ENCODE peak calls at places on chromosomes 7 and 10, in nine cellular contexts. One of them, this sample, is unnamed.

GRCh38 chr7:35906191-35906908 is 105.5 kb downstream of the SEPTIN7 start:
- DNase-seq in left cardiac atrium: peak
- DNase-seq in upper lobe of left lung: no peak
- DNase-seq in stimulated activated CD8-positive, alpha-beta memory T cell treated with anti-CD3 and anti-CD28 coated beads, Interleukin-15, amount 100 ng/mL, for 24 hours: peak
- DNase-seq in CD8-positive, alpha-beta T cell: peak
- DNase-seq in naive thymus-derived CD8-positive, alpha-beta T cell: peak
- DNase-seq in T-cell: peak
- DNase-seq in AG09309: peak
- DNase-seq in GM23248: peak
- DNase-seq in this sample: peak

GRCh38 chr10:97714401-97715258 is 1.1 kb downstream of the MARVELD1 start:
- DNase-seq in T-cell: no peak
- DNase-seq in GM23248: peak
- DNase-seq in CD8-positive, alpha-beta T cell: no peak
- DNase-seq in upper lobe of left lung: peak
- DNase-seq in stimulated activated CD8-positive, alpha-beta memory T cell treated with anti-CD3 and anti-CD28 coated beads, Interleukin-15, amount 100 ng/mL, for 24 hours: no peak
- DNase-seq in naive thymus-derived CD8-positive, alpha-beta T cell: no peak
- DNase-seq in AG09309: no peak
- DNase-seq in left cardiac atrium: peak
- DNase-seq in this sample: peak

GRCh38 chr7:69773535-69774225 is 175.4 kb downstream of the AUTS2 start:
- DNase-seq in stimulated activated CD8-positive, alpha-beta memory T cell treated with anti-CD3 and anti-CD28 coated beads, Interleukin-15, amount 100 ng/mL, for 24 hours: no peak
- DNase-seq in left cardiac atrium: peak
- DNase-seq in naive thymus-derived CD8-positive, alpha-beta T cell: no peak
- DNase-seq in T-cell: no peak
- DNase-seq in upper lobe of left lung: no peak
- DNase-seq in GM23248: no peak
- DNase-seq in CD8-positive, alpha-beta T cell: no peak
- DNase-seq in AG09309: no peak
- DNase-seq in this sample: no peak

GRCh38 chr7:106893591-106893990 is 28.5 kb downstream of the PIK3CG start:
- DNase-seq in GM23248: no peak
- DNase-seq in CD8-positive, alpha-beta T cell: no peak
- DNase-seq in upper lobe of left lung: no peak
- DNase-seq in AG09309: no peak
- DNase-seq in naive thymus-derived CD8-positive, alpha-beta T cell: no peak
- DNase-seq in left cardiac atrium: no peak
- DNase-seq in T-cell: no peak
- DNase-seq in stimulated activated CD8-positive, alpha-beta memory T cell treated with anti-CD3 and anti-CD28 coated beads, Interleukin-15, amount 100 ng/mL, for 24 hours: no peak
- DNase-seq in this sample: no peak

GRCh38 chr7:16210171-16210570 is 211.2 kb downstream of the CRPPA start:
- DNase-seq in GM23248: no peak
- DNase-seq in AG09309: no peak
- DNase-seq in stimulated activated CD8-positive, alpha-beta memory T cell treated with anti-CD3 and anti-CD28 coated beads, Interleukin-15, amount 100 ng/mL, for 24 hours: no peak
- DNase-seq in naive thymus-derived CD8-positive, alpha-beta T cell: no peak
- DNase-seq in upper lobe of left lung: no peak
- DNase-seq in T-cell: no peak
- DNase-seq in CD8-positive, alpha-beta T cell: no peak
- DNase-seq in left cardiac atrium: no peak
- DNase-seq in this sample: no peak

GRCh38 chr7:100884741-100885439 is 4.6 kb downstream of the UFSP1 start:
- DNase-seq in upper lobe of left lung: no peak
- DNase-seq in naive thymus-derived CD8-positive, alpha-beta T cell: no peak
- DNase-seq in stimulated activated CD8-positive, alpha-beta memory T cell treated with anti-CD3 and anti-CD28 coated beads, Interleukin-15, amount 100 ng/mL, for 24 hours: no peak
- DNase-seq in left cardiac atrium: no peak
- DNase-seq in GM23248: no peak
- DNase-seq in AG09309: no peak
- DNase-seq in CD8-positive, alpha-beta T cell: no peak
- DNase-seq in T-cell: no peak
- DNase-seq in this sample: no peak

GRCh38 chr10:132743925-132744490 is 41.9 kb downstream of the NKX6-2 start:
- DNase-seq in T-cell: no peak
- DNase-seq in CD8-positive, alpha-beta T cell: no peak
- DNase-seq in upper lobe of left lung: peak
- DNase-seq in GM23248: peak
- DNase-seq in naive thymus-derived CD8-positive, alpha-beta T cell: no peak
- DNase-seq in stimulated activated CD8-positive, alpha-beta memory T cell treated with anti-CD3 and anti-CD28 coated beads, Interleukin-15, amount 100 ng/mL, for 24 hours: no peak
- DNase-seq in AG09309: no peak
- DNase-seq in left cardiac atrium: no peak
- DNase-seq in this sample: no peak

GRCh38 chr10:33199731-33200130 is 134.7 kb downstream of the NRP1 start:
- DNase-seq in left cardiac atrium: no peak
- DNase-seq in naive thymus-derived CD8-positive, alpha-beta T cell: no peak
- DNase-seq in AG09309: no peak
- DNase-seq in upper lobe of left lung: no peak
- DNase-seq in GM23248: no peak
- DNase-seq in stimulated activated CD8-positive, alpha-beta memory T cell treated with anti-CD3 and anti-CD28 coated beads, Interleukin-15, amount 100 ng/mL, for 24 hours: no peak
- DNase-seq in CD8-positive, alpha-beta T cell: no peak
- DNase-seq in T-cell: no peak
- DNase-seq in this sample: no peak

GRCh38 chr10:33032354-33033254 is 74.6 kb upstream of the ITGB1 start:
- DNase-seq in left cardiac atrium: no peak
- DNase-seq in stimulated activated CD8-positive, alpha-beta memory T cell treated with anti-CD3 and anti-CD28 coated beads, Interleukin-15, amount 100 ng/mL, for 24 hours: no peak
- DNase-seq in upper lobe of left lung: no peak
- DNase-seq in naive thymus-derived CD8-positive, alpha-beta T cell: no peak
- DNase-seq in CD8-positive, alpha-beta T cell: no peak
- DNase-seq in GM23248: peak
- DNase-seq in AG09309: peak
- DNase-seq in T-cell: no peak
- DNase-seq in this sample: no peak

GRCh38 chr7:42096262-42096661 is 140.7 kb downstream of the GLI3 start:
- DNase-seq in T-cell: no peak
- DNase-seq in AG09309: no peak
- DNase-seq in GM23248: no peak
- DNase-seq in upper lobe of left lung: no peak
- DNase-seq in CD8-positive, alpha-beta T cell: no peak
- DNase-seq in stimulated activated CD8-positive, alpha-beta memory T cell treated with anti-CD3 and anti-CD28 coated beads, Interleukin-15, amount 100 ng/mL, for 24 hours: no peak
- DNase-seq in naive thymus-derived CD8-positive, alpha-beta T cell: no peak
- DNase-seq in left cardiac atrium: no peak
- DNase-seq in this sample: no peak

GRCh38 chr7:84216477-84216876 is 21.9 kb upstream of the SEMA3A start:
- DNase-seq in T-cell: no peak
- DNase-seq in GM23248: peak
- DNase-seq in stimulated activated CD8-positive, alpha-beta memory T cell treated with anti-CD3 and anti-CD28 coated beads, Interleukin-15, amount 100 ng/mL, for 24 hours: no peak
- DNase-seq in AG09309: no peak
- DNase-seq in CD8-positive, alpha-beta T cell: no peak
- DNase-seq in upper lobe of left lung: no peak
- DNase-seq in left cardiac atrium: no peak
- DNase-seq in naive thymus-derived CD8-positive, alpha-beta T cell: no peak
- DNase-seq in this sample: no peak

GRCh38 chr10:27158421-27158820 is 3.3 kb downstream of the MASTL start:
- DNase-seq in naive thymus-derived CD8-positive, alpha-beta T cell: no peak
- DNase-seq in left cardiac atrium: no peak
- DNase-seq in CD8-positive, alpha-beta T cell: no peak
- DNase-seq in stimulated activated CD8-positive, alpha-beta memory T cell treated with anti-CD3 and anti-CD28 coated beads, Interleukin-15, amount 100 ng/mL, for 24 hours: no peak
- DNase-seq in T-cell: no peak
- DNase-seq in upper lobe of left lung: no peak
- DNase-seq in AG09309: no peak
- DNase-seq in GM23248: peak
- DNase-seq in this sample: no peak

GRCh38 chr7:7595451-7595850 is 28.8 kb downstream of the MIOS start:
- DNase-seq in GM23248: peak
- DNase-seq in upper lobe of left lung: no peak
- DNase-seq in AG09309: peak
- DNase-seq in naive thymus-derived CD8-positive, alpha-beta T cell: no peak
- DNase-seq in stimulated activated CD8-positive, alpha-beta memory T cell treated with anti-CD3 and anti-CD28 coated beads, Interleukin-15, amount 100 ng/mL, for 24 hours: no peak
- DNase-seq in CD8-positive, alpha-beta T cell: no peak
- DNase-seq in T-cell: no peak
- DNase-seq in left cardiac atrium: no peak
- DNase-seq in this sample: no peak

GRCh38 chr7:132876576-132876975 is 205.3 kb downstream of the CHCHD3 start:
- DNase-seq in stimulated activated CD8-positive, alpha-beta memory T cell treated with anti-CD3 and anti-CD28 coated beads, Interleukin-15, amount 100 ng/mL, for 24 hours: no peak
- DNase-seq in GM23248: no peak
- DNase-seq in CD8-positive, alpha-beta T cell: no peak
- DNase-seq in naive thymus-derived CD8-positive, alpha-beta T cell: no peak
- DNase-seq in AG09309: no peak
- DNase-seq in left cardiac atrium: no peak
- DNase-seq in upper lobe of left lung: no peak
- DNase-seq in T-cell: no peak
- DNase-seq in this sample: no peak

GRCh38 chr7:1459930-1460756 is 873 bp upstream of the MICALL2 start:
- DNase-seq in left cardiac atrium: peak
- DNase-seq in naive thymus-derived CD8-positive, alpha-beta T cell: no peak
- DNase-seq in upper lobe of left lung: no peak
- DNase-seq in T-cell: no peak
- DNase-seq in GM23248: peak
- DNase-seq in CD8-positive, alpha-beta T cell: no peak
- DNase-seq in AG09309: no peak
- DNase-seq in stimulated activated CD8-positive, alpha-beta memory T cell treated with anti-CD3 and anti-CD28 coated beads, Interleukin-15, amount 100 ng/mL, for 24 hours: no peak
- DNase-seq in this sample: peak

GRCh38 chr7:42233166-42233565 is 3.8 kb downstream of the GLI3 start:
- DNase-seq in stimulated activated CD8-positive, alpha-beta memory T cell treated with anti-CD3 and anti-CD28 coated beads, Interleukin-15, amount 100 ng/mL, for 24 hours: no peak
- DNase-seq in T-cell: no peak
- DNase-seq in AG09309: no peak
- DNase-seq in CD8-positive, alpha-beta T cell: no peak
- DNase-seq in naive thymus-derived CD8-positive, alpha-beta T cell: no peak
- DNase-seq in GM23248: peak
- DNase-seq in left cardiac atrium: no peak
- DNase-seq in upper lobe of left lung: no peak
- DNase-seq in this sample: no peak